ENCODE peak calls at places on chromosomes 1 and 21, in seven cellular contexts. F, Z, M, B, E, V and O are unnamed samples.

GRCh38 chr1:14944471-14944981 is 209.0 kb upstream of the TMEM51 start:
- DNase-seq in V (no peak), F (no peak), B (no peak), Z (no peak), M (no peak), E (no peak), O (no peak)

GRCh38 chr1:6753320-6754140 is 31.7 kb upstream of the CAMTA1 start:
- DNase-seq in V (no peak), B (no peak), Z (no peak), M (no peak), F (no peak), E (no peak), O (no peak)

GRCh38 chr1:118958937-118959631 is 29.1 kb downstream of the TBX15 start:
- DNase-seq in M (no peak), Z (no peak), F (no peak), V (no peak), B (no peak), E (no peak), O (no peak)

GRCh38 chr1:19229229-19229628 is 19.2 kb upstream of the UBR4 start:
- DNase-seq in F (no peak), B (no peak), M (no peak), E (no peak), Z (no peak), V (no peak), O (no peak)

GRCh38 chr1:92442351-92442750 is 44.4 kb downstream of the GFI1 start:
- DNase-seq in B (no peak), E (no peak), Z (no peak), V (no peak), F (no peak), M (no peak), O (no peak)

GRCh38 chr1:193458628-193459027 is 272.2 kb upstream of the B3GALT2 start:
- DNase-seq in V (no peak), Z (no peak), M (no peak), B (peak), F (no peak), E (no peak), O (peak)

GRCh38 chr21:34886554-34887385 is 162.3 kb downstream of the RUNX1 start:
- DNase-seq in M (peak), B (peak), E (no peak), Z (no peak), F (peak), V (peak), O (peak)

GRCh38 chr21:38269567-38269917 is 12.8 kb downstream of the KCNJ15 start:
- DNase-seq in M (no peak), V (no peak), E (no peak), F (no peak), Z (no peak), B (no peak), O (no peak)

GRCh38 chr1:145720878-145721671 is 1.8 kb downstream of the CD160 start:
- DNase-seq in M (peak), E (peak), B (peak), Z (no peak), F (peak), V (peak), O (peak)

GRCh38 chr1:67316180-67316902 is 8.7 kb downstream of the IL12RB2 start:
- DNase-seq in M (no peak), B (no peak), V (no peak), E (no peak), F (no peak), Z (no peak), O (no peak)

GRCh38 chr1:15969321-15969880 is 6.5 kb downstream of the ZBTB17 start:
- DNase-seq in B (no peak), E (no peak), V (no peak), Z (no peak), F (no peak), M (no peak), O (no peak)